ENCODE peak calls at places on chromosomes 7 and 10, in five cellular contexts. P is IMR-90, U is neuronal stem cell, M is mesenchymal stem cell, Q is H1. S is an unnamed sample. For H3K4me1, the result is how much of the 10 kb centered on the place peaks cover.

GRCh38 chr7:19024261-19024660 is 93.2 kb downstream of the TWIST1 start:
- DNase-seq in P (peak), U (no peak), M (peak), Q (no peak), S (no peak)

GRCh38 chr7:79176859-79177477 is 276.5 kb downstream of the MAGI2 start:
- DNase-seq in M (peak), Q (no peak), U (peak), P (peak), S (peak)

GRCh38 chr7:44380831-44381493 is 55.6 kb upstream of the CAMK2B start:
- DNase-seq in M (peak), U (no peak), Q (no peak), P (peak), S (no peak)

GRCh38 chr10:103111031-103111917 is 81.8 kb downstream of the NT5C2 start:
- DNase-seq in Q (no peak), P (peak), U (no peak), M (peak), S (no peak)

GRCh38 chr7:129188372-129188891 is at the start of gene SMO:
- DNase-seq in M (peak), Q (peak), P (peak), U (peak), S (peak)

GRCh38 chr7:26636808-26637207 is 227.6 kb downstream of the SKAP2 start:
- DNase-seq in M (no peak), Q (no peak), U (no peak), P (no peak), S (no peak)

GRCh38 chr7:100152404-100152803 is 3.7 kb downstream of the LAMTOR4 start:
- DNase-seq in M (no peak), Q (no peak), U (no peak), P (no peak), S (peak)

GRCh38 chr10:74825033-74825370 is 1.4 kb upstream of the KAT6B start:
- DNase-seq in P (no peak), M (peak), Q (no peak), U (peak), S (no peak)

GRCh38 chr10:63283093-63283492 is 150.0 kb downstream of the NRBF2 start:
- DNase-seq in P (no peak), U (no peak), Q (no peak), M (no peak), S (no peak)

GRCh38 chr7:153027210-153027609 is 267.7 kb downstream of the ACTR3B start:
- DNase-seq in Q (no peak), P (no peak), M (no peak), U (no peak), S (no peak)

GRCh38 chr10:129758180-129758579 is 205.9 kb downstream of the EBF3 start:
- DNase-seq in U (no peak), P (no peak), Q (no peak), M (no peak), S (no peak)

GRCh38 chr7:151808296-151809155 is 68.4 kb downstream of the PRKAG2 start:
- DNase-seq in M (no peak), U (no peak), P (no peak), Q (no peak), S (no peak)

GRCh38 chr10:70119623-70120022 is 13.0 kb downstream of the AIFM2 start:
- DNase-seq in Q (no peak), M (no peak), P (no peak), U (no peak), S (no peak)

GRCh38 chr10:70117646-70118045 is 15.0 kb downstream of the AIFM2 start:
- DNase-seq in Q (no peak), U (no peak), M (no peak), P (no peak), S (no peak)

GRCh38 chr10:70120417-70120816 is 12.2 kb downstream of the AIFM2 start:
- DNase-seq in U (no peak), M (no peak), Q (no peak), P (no peak), S (no peak)

GRCh38 chr10:70118196-70118595 is 14.4 kb downstream of the AIFM2 start:
- DNase-seq in Q (no peak), M (no peak), U (no peak), P (no peak), S (no peak)

GRCh38 chr10:70119197-70119596 is 13.4 kb downstream of the AIFM2 start:
- DNase-seq in U (no peak), M (no peak), Q (no peak), P (no peak), S (no peak)
- H2BK120ac ChIP-seq in U (no peak), M (no peak), Q (no peak), P (no peak), S (no peak)

GRCh38 chr10:97401455-97401919 is 347 bp upstream of the RRP12 start:
- DNase-seq in M (no peak), U (no peak), P (no peak), Q (no peak), S (peak)

GRCh38 chr10:97404044-97404443 is 2.9 kb upstream of the RRP12 start:
- DNase-seq in U (no peak), M (no peak), Q (no peak), P (no peak), S (no peak)

GRCh38 chr10:97400665-97401454 is at the start of gene RRP12:
- DNase-seq in Q (peak), P (peak), U (peak), M (peak), S (peak)

GRCh38 chr10:97396056-97396455 is 5.1 kb downstream of the RRP12 start:
- DNase-seq in M (peak), P (no peak), U (no peak), Q (no peak), S (no peak)

DNA sequence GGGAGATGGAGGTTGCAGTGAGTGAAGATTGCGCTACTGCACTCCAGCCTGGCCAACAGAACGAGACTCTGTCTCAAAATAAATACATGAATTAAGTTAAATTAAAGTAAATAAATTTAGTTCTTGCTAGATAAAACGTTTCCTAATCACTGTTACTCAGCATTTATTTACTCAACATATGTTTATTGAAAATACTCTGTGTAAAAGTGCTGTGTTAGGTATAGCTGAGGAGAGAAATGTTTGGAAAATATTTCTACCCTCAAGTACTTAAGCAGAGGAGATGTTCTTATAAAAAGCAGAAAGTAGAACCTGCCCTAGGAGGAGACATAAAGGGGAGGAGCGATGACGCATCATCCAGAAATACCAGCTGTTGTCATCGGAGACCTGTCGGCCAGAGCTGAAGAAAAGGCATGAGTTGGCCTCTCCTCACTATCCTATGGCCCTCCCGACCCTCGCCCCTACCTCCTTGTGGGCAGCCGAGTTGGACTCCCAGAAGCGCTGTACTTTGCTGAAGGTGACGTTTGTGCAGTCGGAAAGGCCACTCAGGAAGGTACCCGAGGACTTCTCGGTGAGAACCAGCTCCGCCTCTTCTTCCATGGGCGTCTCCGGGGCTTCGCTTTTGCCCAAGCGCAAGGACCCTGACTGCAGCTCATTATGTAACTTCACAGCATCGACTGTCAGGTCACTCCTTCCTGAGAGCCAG is 1.1 kb downstream of the RRP12 start:
- DNase-seq in Q (no peak), U (no peak), M (peak), P (peak), S (peak)
- H3K4me1 ChIP-seq in Q (under half), U (under half), M (under half), P (under half), S (under half)

GRCh38 chr10:93445978-93446720 is 36.0 kb downstream of the MYOF start:
- DNase-seq in U (no peak), M (no peak), P (no peak), Q (no peak), S (no peak)
- H2AK5ac ChIP-seq in U (no peak), M (peak), P (peak), Q (peak), S (no peak)

GRCh38 chr10:3805227-3805790 is 20.3 kb upstream of the KLF6 start:
- DNase-seq in U (no peak), Q (no peak), P (peak), M (peak), S (no peak)
- H2BK120ac ChIP-seq in U (no peak), Q (no peak), P (peak), M (peak), S (peak)

GRCh38 chr10:119539359-119539651 is 3.2 kb downstream of the RGS10 start:
- DNase-seq in Q (no peak), U (no peak), P (no peak), M (no peak), S (no peak)

GRCh38 chr10:119538632-119539358 is 3.7 kb downstream of the RGS10 start:
- DNase-seq in U (no peak), Q (no peak), P (no peak), M (no peak), S (no peak)

GRCh38 chr10:119541459-119542356 is 811 bp downstream of the RGS10 start:
- DNase-seq in U (no peak), P (no peak), M (peak), Q (no peak), S (no peak)

GRCh38 chr10:119541046-119541445 is 1.5 kb downstream of the RGS10 start:
- DNase-seq in P (peak), U (no peak), Q (no peak), M (peak), S (no peak)

GRCh38 chr10:119540038-119540437 is 2.5 kb downstream of the RGS10 start:
- DNase-seq in Q (no peak), U (no peak), M (no peak), P (no peak), S (no peak)
- H3K4me1 ChIP-seq in Q (under half), U (under half), M (under half), P (under half), S (under half)

DNA sequence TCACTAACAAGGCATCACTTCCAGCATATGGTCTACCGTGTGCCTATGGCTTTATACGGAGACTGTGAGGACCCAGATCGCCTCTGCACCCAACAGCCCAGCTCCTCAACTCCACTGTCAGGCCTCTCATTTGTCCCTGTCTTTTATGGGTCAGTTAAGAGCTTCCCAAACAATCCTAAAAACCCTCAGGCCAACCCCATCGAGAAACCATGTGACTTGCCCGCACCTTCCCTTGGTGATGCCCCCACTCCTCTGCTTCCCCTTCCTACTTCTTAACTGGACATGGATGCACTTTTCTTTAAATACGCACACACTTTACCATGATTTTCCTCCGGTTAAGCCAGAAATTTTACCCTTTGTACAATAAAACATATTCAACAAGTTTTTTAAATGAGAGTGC is 46.8 kb downstream of the BAIAP2L1 start:
- DNase-seq in P (no peak), M (no peak), U (no peak), Q (no peak), S (peak)
- H2AK5ac ChIP-seq in P (peak), M (peak), U (no peak), Q (no peak), S (no peak)

DNA sequence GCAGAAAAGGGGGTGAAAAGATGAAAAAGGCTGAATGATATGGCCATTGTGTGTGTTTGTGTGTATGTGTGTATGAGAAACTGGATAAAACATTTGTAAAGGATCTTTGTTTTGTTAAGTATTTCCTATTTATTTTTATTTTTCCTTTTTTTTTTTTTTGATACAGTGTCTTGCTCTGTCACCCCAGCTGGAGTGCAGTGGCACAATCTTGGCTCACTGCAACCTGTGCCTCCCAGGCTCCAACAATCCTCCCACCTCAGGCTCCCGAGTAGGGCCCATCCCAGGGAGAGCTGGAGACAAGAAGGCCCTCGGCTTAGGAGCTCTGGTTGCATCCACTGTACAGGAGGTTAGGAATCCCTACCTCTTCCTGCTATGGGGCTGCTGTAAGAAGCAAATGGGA is 6.9 kb upstream of the CALML5 start:
- DNase-seq in Q (no peak), M (no peak), P (no peak), U (no peak), S (no peak)
- H2BK120ac ChIP-seq in Q (no peak), M (no peak), P (no peak), U (no peak), S (no peak)

GRCh38 chr7:29483219-29484104 is 80.2 kb upstream of the PRR15 start:
- DNase-seq in U (no peak), M (peak), Q (no peak), P (no peak), S (no peak)

GRCh38 chr7:29484280-29484679 is 79.4 kb upstream of the PRR15 start:
- DNase-seq in U (no peak), P (no peak), M (no peak), Q (no peak), S (no peak)

GRCh38 chr7:29487424-29487823 is 76.2 kb upstream of the PRR15 start:
- DNase-seq in U (no peak), Q (no peak), M (no peak), P (no peak), S (no peak)

GRCh38 chr7:29486191-29486700 is 77.4 kb upstream of the PRR15 start:
- DNase-seq in U (no peak), M (no peak), Q (no peak), P (no peak), S (no peak)

GRCh38 chr7:29485376-29486190 is 78.1 kb upstream of the PRR15 start:
- DNase-seq in M (no peak), P (no peak), Q (no peak), U (no peak), S (no peak)
- H3K4me1 ChIP-seq in M (under half), P (under half), Q (under half), U (under half), S (under half)